ENCODE peak calls at places on chromosome 16, in eight cellular contexts. R is A549, Y is SJCRH30, E is ELR, T is thoracic aorta, F is neural progenitor cell, L is nephron progenitor cell, H is NCI-H1417. J is an unnamed sample.

GRCh38 chr16:25106567-25107465 is 4.7 kb upstream of the LCMT1 start:
- DNase-seq in R (peak), L (peak), E (peak), F (peak), H (peak), Y (peak), T (peak), J (peak)

GRCh38 chr16:8720080-8720966 is 45.9 kb downstream of the ABAT start:
- DNase-seq in R (no peak), Y (peak), F (peak), L (peak), T (no peak), E (no peak), H (peak), J (no peak)

GRCh38 chr16:67833418-67834241 is 8.5 kb upstream of the THAP11 start:
- DNase-seq in L (peak), H (peak), F (peak), E (peak), Y (peak), T (peak), R (peak), J (peak)

GRCh38 chr16:74449470-74449869 is 28.2 kb upstream of the CLEC18B start:
- DNase-seq in R (peak), H (no peak), T (no peak), Y (no peak), E (peak), F (no peak), L (no peak), J (peak)

GRCh38 chr16:10558305-10558704 is 22.1 kb downstream of the EMP2 start:
- DNase-seq in H (no peak), T (peak), R (no peak), L (no peak), Y (no peak), F (no peak), E (no peak), J (peak)

GRCh38 chr16:3101841-3102470 is 2.9 kb upstream of the ZSCAN10 start:
- DNase-seq in E (no peak), R (no peak), F (peak), Y (no peak), L (no peak), T (no peak), H (no peak), J (peak)

GRCh38 chr16:87550510-87550961 is 51.8 kb upstream of the JPH3 start:
- DNase-seq in L (peak), E (peak), Y (no peak), F (peak), T (no peak), H (peak), R (peak), J (peak)

GRCh38 chr16:880471-881171 is 80.1 kb upstream of the GNG13 start:
- DNase-seq in E (no peak), H (no peak), F (no peak), Y (no peak), T (no peak), R (no peak), L (no peak), J (no peak)

GRCh38 chr16:65909310-65910050 is 457.0 kb upstream of the CDH5 start:
- DNase-seq in T (no peak), Y (no peak), H (no peak), E (no peak), L (no peak), R (no peak), F (no peak), J (no peak)

GRCh38 chr16:48206594-48207242 is 37.4 kb upstream of the LONP2 start:
- DNase-seq in E (peak), Y (no peak), L (no peak), R (no peak), H (no peak), F (no peak), T (no peak), J (no peak)

GRCh38 chr16:57576429-57576870 is 34.0 kb downstream of the ADGRG5 start:
- DNase-seq in R (peak), H (peak), F (peak), Y (peak), T (peak), E (peak), L (peak), J (peak)

GRCh38 chr16:78770353-78771091 is 671.1 kb downstream of the WWOX start:
- DNase-seq in T (peak), H (peak), E (no peak), L (peak), F (peak), R (peak), Y (peak), J (no peak)

GRCh38 chr16:15618392-15618791 is 24.6 kb downstream of the MARF1 start:
- DNase-seq in L (no peak), E (peak), R (no peak), F (no peak), H (no peak), T (no peak), Y (no peak), J (no peak)

GRCh38 chr16:50695017-50696000 is 1.9 kb downstream of the NOD2 start:
- DNase-seq in F (no peak), T (no peak), H (no peak), Y (no peak), E (no peak), R (no peak), L (no peak), J (no peak)

GRCh38 chr16:23286131-23286532 is 16.0 kb upstream of the SCNN1B start:
- DNase-seq in Y (no peak), E (peak), T (no peak), H (no peak), L (no peak), F (no peak), R (no peak), J (no peak)

GRCh38 chr16:82801361-82801760 is 174.6 kb downstream of the CDH13 start:
- DNase-seq in F (no peak), L (no peak), R (no peak), H (no peak), Y (no peak), E (peak), T (no peak), J (peak)

GRCh38 chr16:67719048-67719777 is at the start of gene GFOD2:
- DNase-seq in T (peak), Y (peak), L (peak), E (peak), F (peak), H (peak), R (peak), J (peak)

GRCh38 chr16:10964039-10964890 is 19.9 kb downstream of the CLEC16A start:
- DNase-seq in E (peak), F (peak), Y (peak), L (peak), T (peak), R (peak), H (peak), J (peak)

GRCh38 chr16:67783353-67783725 is 23.0 kb downstream of the RANBP10 start:
- DNase-seq in E (no peak), L (no peak), Y (no peak), H (peak), F (no peak), R (no peak), T (no peak), J (no peak)

J was measured in dermis blood vessel endothelial cell.